ENCODE peak calls at places on chromosomes 7 and 10, in seven cellular contexts. X, F, M, E, Q, O and H are unnamed samples.

GRCh38 chr10:37456456-37456855 is 331.1 kb downstream of the ANKRD30A start:
- DNase-seq in X (no peak), F (no peak), M (no peak), E (no peak), Q (no peak), O (no peak), H (no peak)

GRCh38 chr7:97215556-97215955 is 98.1 kb downstream of the SDHAF3 start:
- DNase-seq in X (no peak), F (no peak), M (no peak), E (no peak), Q (no peak), O (peak; percentile 41), H (no peak)

GRCh38 chr7:143499743-143500348 is 22.2 kb downstream of the TAS2R41 start:
- DNase-seq in X (no peak), F (peak; percentile 38), M (no peak), E (peak; percentile 73), Q (no peak), O (no peak), H (no peak)

GRCh38 chr10:102335184-102335583 is 60.3 kb upstream of the NFKB2 start:
- DNase-seq in X (peak; percentile 77), F (no peak), M (no peak), E (peak; percentile 56), Q (no peak), O (no peak), H (no peak)

GRCh38 chr10:85645097-85645496 is 721.5 kb downstream of the GRID1 start:
- DNase-seq in X (no peak), F (no peak), M (no peak), E (no peak), Q (peak; percentile 38), O (peak; percentile 55), H (no peak)

GRCh38 chr7:83677180-83677866 is 28.4 kb upstream of the SEMA3E start:
- DNase-seq in X (no peak), F (peak; percentile 99), M (no peak), E (peak; percentile 97), Q (peak; percentile 97), O (peak; percentile 54), H (no peak)

GRCh38 chr7:114979803-114980507 is 58.1 kb downstream of the MDFIC start:
- DNase-seq in X (no peak), F (no peak), M (no peak), E (no peak), Q (no peak), O (no peak), H (no peak)

GRCh38 chr10:110226926-110227641 is 19.7 kb downstream of the MXI1 start:
- DNase-seq in X (peak; percentile 65), F (no peak), M (peak; percentile 78), E (no peak), Q (peak; percentile 27), O (peak; percentile 59), H (peak; percentile 74)

GRCh38 chr7:50203521-50203920 is 101.0 kb upstream of the IKZF1 start:
- DNase-seq in X (no peak), F (no peak), M (no peak), E (no peak), Q (no peak), O (no peak), H (no peak)

GRCh38 chr10:132132391-132132841 is 54.3 kb upstream of the DPYSL4 start:
- DNase-seq in X (no peak), F (no peak), M (no peak), E (no peak), Q (no peak), O (no peak), H (no peak)

GRCh38 chr7:140688341-140688740 is 8.2 kb upstream of the NDUFB2 start:
- DNase-seq in X (no peak), F (no peak), M (no peak), E (no peak), Q (no peak), O (no peak), H (no peak)

GRCh38 chr10:121974535-121975294 is at the start of gene NSMCE4A:
- DNase-seq in X (peak; percentile 62), F (peak; percentile 77), M (peak; percentile 83), E (peak; percentile 66), Q (peak; percentile 69), O (peak; percentile 87), H (peak; percentile 72)

GRCh38 chr7:64463636-64464375 is 99.1 kb downstream of the ZNF680 start:
- DNase-seq in X (peak; percentile 71), F (peak; percentile 64), M (peak; percentile 33), E (peak; percentile 43), Q (peak; percentile 47), O (no peak), H (peak; percentile 40)

GRCh38 chr7:3042301-3042700 is 1.4 kb downstream of the CARD11 start:
- DNase-seq in X (no peak), F (no peak), M (no peak), E (no peak), Q (no peak), O (no peak), H (no peak)

GRCh38 chr10:125231116-125231812 is 70.9 kb upstream of the CTBP2 start:
- DNase-seq in X (no peak), F (peak; percentile 94), M (peak; percentile 55), E (peak; percentile 94), Q (peak; percentile 93), O (peak; percentile 96), H (no peak)

GRCh38 chr10:95655571-95656290 is 780 bp downstream of the ALDH18A1 start:
- DNase-seq in X (no peak), F (peak; percentile 36), M (no peak), E (peak; percentile 51), Q (peak; percentile 35), O (peak; percentile 41), H (no peak)

DNA sequence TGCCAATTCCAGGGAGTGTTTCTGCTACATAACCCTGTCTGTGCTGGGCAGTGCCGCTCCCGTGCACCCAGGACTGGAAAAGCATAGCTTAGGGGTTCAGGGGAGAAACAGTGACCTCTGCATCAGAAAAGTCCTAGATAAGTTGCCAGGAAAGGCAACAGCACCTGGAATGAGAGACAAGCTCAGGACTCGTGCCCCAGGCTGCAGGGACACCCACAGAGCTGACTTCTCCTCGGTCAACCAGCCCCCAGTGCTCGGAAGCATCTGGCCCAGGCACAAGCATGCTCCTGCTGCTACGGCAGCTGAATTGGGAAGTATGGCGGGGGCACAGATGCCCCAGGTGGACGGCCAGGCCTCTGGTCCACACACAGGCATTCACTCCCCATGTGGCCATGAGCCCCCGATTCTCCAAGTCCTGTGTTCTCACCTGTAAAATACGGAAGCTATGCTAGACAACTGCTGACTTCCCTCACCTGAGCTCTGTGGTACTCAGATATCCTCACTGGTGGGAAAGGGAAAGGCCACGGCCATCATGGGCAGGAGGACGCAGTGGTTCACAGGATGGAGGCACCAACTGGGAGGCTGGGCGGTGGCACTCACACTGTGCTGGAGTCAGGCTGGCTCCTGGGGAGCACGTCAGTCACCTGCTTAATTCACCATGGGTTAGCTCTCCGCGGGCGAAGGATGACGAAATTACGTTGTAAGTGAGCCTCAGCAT is 220.5 kb downstream of the PTPRN2 start:
- DNase-seq in X (no peak), F (no peak), M (no peak), E (no peak), Q (no peak), O (no peak), H (peak; percentile 40)
- H3K4me3 ChIP-seq in X (no peak overlapping the region), F (no peak overlapping the region), M (no peak overlapping the region), E (no peak overlapping the region), Q (no peak overlapping the region), O (no peak overlapping the region), H (no peak overlapping the region)

GRCh38 chr7:121489440-121489839 is 93.3 kb upstream of the FAM3C start:
- DNase-seq in X (no peak), F (no peak), M (no peak), E (no peak), Q (no peak), O (no peak), H (no peak)

GRCh38 chr7:121488251-121488650 is 92.1 kb upstream of the FAM3C start:
- DNase-seq in X (no peak), F (no peak), M (no peak), E (no peak), Q (no peak), O (no peak), H (no peak)

GRCh38 chr7:121493553-121493952 is 97.4 kb upstream of the FAM3C start:
- DNase-seq in X (no peak), F (no peak), M (no peak), E (no peak), Q (no peak), O (no peak), H (no peak)

GRCh38 chr7:121486590-121486989 is 90.5 kb upstream of the FAM3C start:
- DNase-seq in X (no peak), F (no peak), M (no peak), E (no peak), Q (no peak), O (no peak), H (no peak)

GRCh38 chr7:121490309-121490708 is 94.2 kb upstream of the FAM3C start:
- DNase-seq in X (no peak), F (no peak), M (no peak), E (no peak), Q (no peak), O (no peak), H (no peak)
- H3K4me3 ChIP-seq in X (no peak overlapping the region), F (no peak overlapping the region), M (no peak overlapping the region), E (no peak overlapping the region), Q (no peak overlapping the region), O (no peak overlapping the region), H (no peak overlapping the region)

DNA sequence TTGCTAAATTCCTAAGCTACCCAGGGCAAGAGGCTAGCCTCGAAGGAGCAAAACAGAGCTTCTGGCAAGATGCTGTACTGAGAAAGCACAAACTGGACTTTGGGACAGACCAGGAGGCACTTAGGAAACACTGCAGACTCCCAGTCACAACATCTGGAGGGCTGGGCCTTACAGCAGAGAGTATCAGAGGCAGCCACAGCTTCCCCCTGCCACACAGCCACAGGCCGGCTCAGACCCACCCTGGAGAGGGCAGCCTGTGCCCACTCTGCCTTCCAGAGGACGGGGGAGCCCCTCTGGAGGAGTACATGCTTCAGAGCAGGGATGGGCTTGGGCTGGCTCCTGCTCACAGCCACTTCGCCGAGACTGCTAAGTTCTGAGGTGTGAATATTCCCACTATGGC is 17.4 kb downstream of the ESYT2 start:
- DNase-seq in X (peak; percentile 65), F (no peak), M (no peak), E (no peak), Q (no peak), O (no peak), H (no peak)
- H3K4me3 ChIP-seq in X (no peak overlapping the region), F (no peak overlapping the region), M (no peak overlapping the region), E (no peak overlapping the region), Q (no peak overlapping the region), O (no peak overlapping the region), H (no peak overlapping the region)

GRCh38 chr10:11880169-11881027 is 57.2 kb downstream of the PROSER2 start:
- DNase-seq in X (no peak), F (no peak), M (no peak), E (no peak), Q (no peak), O (peak; percentile 66), H (peak; percentile 78)
- H3K4me3 ChIP-seq in X (no peak overlapping the region), F (no peak overlapping the region), M (no peak overlapping the region), E (no peak overlapping the region), Q (no peak overlapping the region), O (no peak overlapping the region), H (no peak overlapping the region)

DNA sequence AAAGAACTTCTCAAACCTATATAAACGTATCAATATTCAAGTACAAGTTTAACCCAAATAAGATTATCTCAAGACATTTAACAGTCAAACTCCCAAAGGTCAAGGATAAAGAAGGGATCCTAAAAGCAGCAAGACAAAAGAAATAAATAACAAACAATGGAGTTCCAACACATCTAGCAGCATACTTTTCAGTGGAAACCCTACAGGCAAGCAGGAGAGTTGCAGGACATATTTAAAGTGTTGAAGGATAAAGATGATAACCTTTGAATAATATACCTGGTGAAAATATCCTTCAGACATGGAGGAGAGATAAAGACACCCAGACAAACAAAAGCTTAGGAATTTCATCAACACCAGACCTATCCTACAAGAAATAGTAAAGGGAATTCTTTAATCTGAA is 82.8 kb downstream of the TES start:
- DNase-seq in X (no peak), F (no peak), M (no peak), E (no peak), Q (no peak), O (no peak), H (no peak)
- H3K4me3 ChIP-seq in X (no peak overlapping the region), F (no peak overlapping the region), M (no peak overlapping the region), E (no peak overlapping the region), Q (no peak overlapping the region), O (no peak overlapping the region), H (no peak overlapping the region)